ENCODE peak calls at places on chromosomes 11 and 22, in five cellular contexts. M is H9, V is ovary, S is mesendoderm, B is neuronal stem cell. R is an unnamed sample.
A peak's percentile ranks its signal among the peaks of the same experiment; 100 is the strongest.

GRCh38 chr11:109864161-109864661 is 229.0 kb upstream of the ZC3H12C start:
- DNase-seq in M (no peak), V (no peak), B (no peak), S (peak; percentile 96), R (no peak)

GRCh38 chr11:86288776-86289507 is 13.1 kb upstream of the HIKESHI start:
- DNase-seq in B (no peak), M (no peak), S (peak; percentile 5), V (no peak), R (no peak)

GRCh38 chr11:72951193-72951592 is 137.0 kb downstream of the ATG16L2 start:
- DNase-seq in B (no peak), V (no peak), M (no peak), S (no peak), R (no peak)

GRCh38 chr11:116709970-116710369 is 62.8 kb downstream of the BUD13 start:
- DNase-seq in M (peak; percentile 66), S (no peak), B (no peak), V (no peak), R (no peak)

GRCh38 chr11:129447654-129448239 is 72.1 kb downstream of the BARX2 start:
- DNase-seq in V (no peak), B (no peak), M (no peak), S (no peak), R (no peak)

GRCh38 chr11:103322861-103323260 is 213.6 kb downstream of the DYNC2H1 start:
- DNase-seq in V (no peak), S (no peak), B (no peak), M (no peak), R (no peak)

GRCh38 chr11:133239530-133239929 is 292.8 kb downstream of the OPCML start:
- DNase-seq in V (no peak), B (no peak), M (peak; percentile 54), S (peak; percentile 71), R (no peak)

GRCh38 chr11:75330279-75330678 is 21.2 kb downstream of the ARRB1 start:
- DNase-seq in B (no peak), V (no peak), S (no peak), M (no peak), R (no peak)

GRCh38 chr11:58394195-58394594 is 12.5 kb downstream of the OR5B3 start:
- DNase-seq in M (no peak), B (no peak), S (peak; percentile 46), V (no peak), R (no peak)

GRCh38 chr22:31846161-31847115 is 92.6 kb downstream of the DEPDC5 start:
- DNase-seq in M (no peak), S (peak; percentile 36), V (no peak), B (no peak), R (no peak)

GRCh38 chr11:95680169-95680929 is 109.2 kb downstream of the FAM76B start:
- DNase-seq in V (no peak), S (no peak), B (no peak), M (no peak), R (no peak)

GRCh38 chr11:119726585-119727522 is 2.1 kb downstream of the NECTIN1 start:
- DNase-seq in S (peak; percentile 65), M (peak; percentile 83), V (no peak), B (peak; percentile 68), R (no peak)

GRCh38 chr11:86670179-86670578 is 2.2 kb downstream of the ME3 start:
- DNase-seq in S (peak; percentile 48), M (no peak), V (no peak), B (no peak), R (no peak)

GRCh38 chr11:128619540-128620305 is 32.4 kb upstream of the ETS1 start:
- DNase-seq in V (no peak), B (no peak), M (no peak), S (no peak), R (no peak)

GRCh38 chr11:65013130-65013691 is 749 bp upstream of the ARL2 start:
- DNase-seq in M (no peak), B (no peak), S (no peak), V (peak; percentile 92), R (no peak)

GRCh38 chr11:64675417-64676252 is 47.4 kb downstream of the NRXN2 start:
- DNase-seq in V (no peak), S (no peak), M (no peak), B (no peak), R (no peak)

GRCh38 chr11:96424693-96425092 is 34.9 kb downstream of the JRKL start:
- DNase-seq in V (no peak), S (peak; percentile 41), B (no peak), M (no peak), R (no peak)

GRCh38 chr11:134554861-134555260 is 142.8 kb upstream of the B3GAT1 start:
- DNase-seq in S (no peak), M (no peak), V (no peak), B (no peak), R (no peak)

GRCh38 chr11:280762-281485 is 2.7 kb downstream of the NLRP6 start:
- DNase-seq in B (no peak), V (peak; percentile 30), S (no peak), M (no peak), R (no peak)

GRCh38 chr11:57306156-57306876 is 18.4 kb downstream of the TNKS1BP1 start:
- DNase-seq in V (no peak), S (no peak), B (no peak), M (no peak), R (no peak)

GRCh38 chr11:123430736-123431356 is 777 bp downstream of the GRAMD1B start:
- DNase-seq in V (peak; percentile 68), M (peak; percentile 66), B (peak; percentile 24), S (peak; percentile 87), R (no peak)

GRCh38 chr22:47574551-47574950 is 812.1 kb downstream of the TBC1D22A start:
- DNase-seq in V (no peak), B (no peak), M (no peak), S (no peak), R (no peak)

GRCh38 chr11:13465909-13466371 is 2.9 kb upstream of the BTBD10 start:
- DNase-seq in V (no peak), M (no peak), B (peak; percentile 17), S (no peak), R (no peak)

GRCh38 chr11:115985896-115986295 is 481.7 kb upstream of the CADM1 start:
- DNase-seq in S (no peak), V (no peak), B (no peak), M (no peak), R (no peak)

DNA sequence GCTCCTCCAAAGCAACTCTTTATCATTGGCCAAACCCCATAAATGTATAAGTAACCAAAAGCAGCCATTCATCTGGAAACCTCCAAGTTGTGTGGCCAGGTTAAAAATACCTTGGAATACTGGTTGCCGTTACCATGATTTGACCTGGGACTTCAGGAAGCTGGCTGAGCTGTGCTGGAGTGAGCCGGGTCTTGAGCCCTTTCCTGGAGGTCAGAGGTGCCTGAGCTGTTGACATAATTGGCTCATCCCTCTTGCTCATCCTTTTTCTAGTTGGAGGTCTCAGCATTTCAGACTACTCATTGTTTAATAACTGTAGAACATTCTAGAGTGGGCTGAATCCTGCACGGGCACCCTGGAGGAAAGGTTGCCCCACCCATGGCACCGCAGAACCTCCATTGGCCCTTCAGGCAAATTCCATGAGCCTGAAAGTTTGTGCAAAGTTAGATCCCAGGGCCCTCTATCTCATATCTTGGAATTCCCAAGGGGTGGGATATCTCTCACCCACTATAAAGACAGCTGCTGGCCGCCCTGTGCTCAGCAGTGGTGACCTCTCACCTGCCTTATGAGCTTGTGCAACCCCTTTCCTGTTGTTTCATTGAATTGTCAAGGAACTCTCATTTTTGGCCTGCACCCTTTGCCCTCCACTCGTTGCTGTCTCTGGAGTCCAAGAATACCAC is 77.0 kb downstream of the C22orf31 start:
- DNase-seq in B (no peak), S (no peak), M (no peak), V (no peak), R (no peak)
- H3K27ac ChIP-seq in B (no peak overlapping the region), S (no peak overlapping the region), M (no peak overlapping the region), V (no peak overlapping the region), R (no peak overlapping the region)

GRCh38 chr22:42653992-42654391 is 4.8 kb upstream of the CYB5R3 start:
- DNase-seq in V (no peak), B (no peak), M (no peak), S (no peak), R (no peak)

GRCh38 chr22:42656578-42656977 is 7.4 kb upstream of the CYB5R3 start:
- DNase-seq in M (no peak), V (no peak), S (no peak), B (no peak), R (no peak)

GRCh38 chr22:42651134-42651533 is 1.9 kb upstream of the CYB5R3 start:
- DNase-seq in M (no peak), V (no peak), S (no peak), B (no peak), R (no peak)

GRCh38 chr22:42655693-42656092 is 6.5 kb upstream of the CYB5R3 start:
- DNase-seq in V (no peak), S (peak; percentile 53), M (no peak), B (no peak), R (no peak)

GRCh38 chr22:42654696-42655095 is 5.5 kb upstream of the CYB5R3 start:
- DNase-seq in M (no peak), S (no peak), B (no peak), V (no peak), R (no peak)
- H3K27ac ChIP-seq in M (no peak overlapping the region), S (no peak overlapping the region), B (no peak overlapping the region), V (no peak overlapping the region), R (no peak overlapping the region)

GRCh38 chr11:35680506-35680905 is 17.9 kb downstream of the TRIM44 start:
- DNase-seq in V (no peak), M (no peak), B (no peak), S (no peak), R (no peak)
- H3K27ac ChIP-seq in V (no peak overlapping the region), M (no peak overlapping the region), B (no peak overlapping the region), S (no peak overlapping the region), R (no peak overlapping the region)

GRCh38 chr22:25668437-25668836 is 73.6 kb upstream of the MYO18B start:
- DNase-seq in S (no peak), B (no peak), M (no peak), V (peak; percentile 66), R (no peak)

GRCh38 chr22:25663654-25664053 is 78.3 kb upstream of the MYO18B start:
- DNase-seq in M (no peak), S (no peak), V (no peak), B (no peak), R (no peak)

GRCh38 chr22:25661067-25661466 is 80.9 kb upstream of the MYO18B start:
- DNase-seq in B (no peak), V (no peak), M (no peak), S (no peak), R (no peak)

DNA sequence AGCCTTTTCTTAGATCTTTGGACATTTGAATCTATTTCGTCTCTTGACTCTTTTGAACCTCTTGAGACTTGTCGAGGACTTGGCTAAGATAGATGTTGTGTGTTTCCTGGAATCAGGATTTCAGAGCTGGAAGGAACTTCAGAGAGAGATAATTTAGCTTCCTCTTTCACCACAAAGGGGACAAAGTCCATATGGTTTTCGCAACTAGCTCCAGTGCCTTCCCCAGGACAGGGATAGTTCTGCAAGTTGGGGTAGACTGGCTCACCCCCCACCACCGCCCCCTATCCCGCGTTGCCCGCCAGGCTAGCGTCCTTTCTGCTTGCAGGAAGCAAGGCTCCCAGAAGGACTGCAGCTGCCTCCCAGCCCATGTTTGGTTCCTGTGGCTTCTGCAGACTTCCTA is 75.7 kb upstream of the MYO18B start:
- DNase-seq in S (peak; percentile 7), M (peak; percentile 38), V (peak; percentile 79), B (no peak), R (no peak)
- H3K27ac ChIP-seq in S (no peak overlapping the region), M (no peak overlapping the region), V (no peak overlapping the region), B (no peak overlapping the region), R (no peak overlapping the region)

GRCh38 chr11:1834791-1835670 is at the start of gene SYT8:
- DNase-seq in V (peak; percentile 37), S (no peak), M (no peak), B (no peak), R (no peak)
- H3K27ac ChIP-seq in V (no peak within 1 kb of the TSS), S (no peak within 1 kb of the TSS), M (no peak within 1 kb of the TSS), B (no peak within 1 kb of the TSS), R (no peak within 1 kb of the TSS)

R was measured in caudate nucleus.